ENCODE peak calls at places on chromosomes 16 and 17, in nine cellular contexts. One of them, this sample, is unnamed.

GRCh38 chr16:23155445-23156049 is 6.3 kb upstream of the USP31 start:
- DNase-seq in AG04449: no peak
- DNase-seq in cardiac muscle cell: peak; percentile 34
- DNase-seq in cardiac fibroblast: peak; percentile 33
- DNase-seq in astrocyte of the cerebellum: no peak
- DNase-seq in lower lobe of right lung: no peak
- DNase-seq in HFF-Myc: no peak
- DNase-seq in GM20000: no peak
- DNase-seq in B cell: no peak
- DNase-seq in this sample: no peak

GRCh38 chr17:74763565-74764387 is 12.4 kb downstream of the NAT9 start:
- DNase-seq in cardiac fibroblast: no peak
- DNase-seq in lower lobe of right lung: no peak
- DNase-seq in cardiac muscle cell: no peak
- DNase-seq in astrocyte of the cerebellum: no peak
- DNase-seq in GM20000: no peak
- DNase-seq in HFF-Myc: no peak
- DNase-seq in AG04449: no peak
- DNase-seq in B cell: no peak
- DNase-seq in this sample: no peak

GRCh38 chr17:70521821-70522256 is 352.5 kb downstream of the KCNJ2 start:
- DNase-seq in cardiac fibroblast: peak; percentile 48
- DNase-seq in GM20000: no peak
- DNase-seq in astrocyte of the cerebellum: peak; percentile 31
- DNase-seq in cardiac muscle cell: peak; percentile 69
- DNase-seq in B cell: no peak
- DNase-seq in HFF-Myc: no peak
- DNase-seq in AG04449: no peak
- DNase-seq in lower lobe of right lung: no peak
- DNase-seq in this sample: peak; percentile 11

GRCh38 chr17:61289408-61290385 is 109.9 kb upstream of the TBX2 start:
- DNase-seq in lower lobe of right lung: no peak
- DNase-seq in cardiac fibroblast: no peak
- DNase-seq in astrocyte of the cerebellum: no peak
- DNase-seq in AG04449: no peak
- DNase-seq in GM20000: no peak
- DNase-seq in B cell: no peak
- DNase-seq in HFF-Myc: no peak
- DNase-seq in cardiac muscle cell: no peak
- DNase-seq in this sample: no peak

GRCh38 chr16:27258241-27258734 is 10.3 kb downstream of the NSMCE1 start:
- DNase-seq in cardiac fibroblast: no peak
- DNase-seq in AG04449: no peak
- DNase-seq in B cell: no peak
- DNase-seq in astrocyte of the cerebellum: no peak
- DNase-seq in lower lobe of right lung: no peak
- DNase-seq in HFF-Myc: no peak
- DNase-seq in cardiac muscle cell: peak; percentile 13
- DNase-seq in GM20000: no peak
- DNase-seq in this sample: peak; percentile 82

GRCh38 chr17:1137465-1137894 is 42.3 kb downstream of the ABR start:
- DNase-seq in GM20000: no peak
- DNase-seq in astrocyte of the cerebellum: no peak
- DNase-seq in lower lobe of right lung: no peak
- DNase-seq in HFF-Myc: no peak
- DNase-seq in B cell: no peak
- DNase-seq in cardiac fibroblast: no peak
- DNase-seq in AG04449: no peak
- DNase-seq in cardiac muscle cell: peak; percentile 29
- DNase-seq in this sample: no peak

GRCh38 chr16:27925612-27926011 is 137.9 kb downstream of the GSG1L start:
- DNase-seq in B cell: no peak
- DNase-seq in AG04449: no peak
- DNase-seq in cardiac muscle cell: no peak
- DNase-seq in cardiac fibroblast: no peak
- DNase-seq in lower lobe of right lung: no peak
- DNase-seq in HFF-Myc: no peak
- DNase-seq in astrocyte of the cerebellum: no peak
- DNase-seq in GM20000: no peak
- DNase-seq in this sample: no peak

GRCh38 chr16:48452991-48453760 is 68.0 kb upstream of the SIAH1 start:
- DNase-seq in B cell: no peak
- DNase-seq in AG04449: no peak
- DNase-seq in HFF-Myc: no peak
- DNase-seq in lower lobe of right lung: no peak
- DNase-seq in cardiac muscle cell: no peak
- DNase-seq in astrocyte of the cerebellum: no peak
- DNase-seq in cardiac fibroblast: no peak
- DNase-seq in GM20000: no peak
- DNase-seq in this sample: no peak

GRCh38 chr16:65473699-65474098 is 351.8 kb upstream of the CDH11 start:
- DNase-seq in cardiac muscle cell: no peak
- DNase-seq in B cell: no peak
- DNase-seq in astrocyte of the cerebellum: no peak
- DNase-seq in HFF-Myc: no peak
- DNase-seq in GM20000: no peak
- DNase-seq in AG04449: no peak
- DNase-seq in cardiac fibroblast: no peak
- DNase-seq in lower lobe of right lung: no peak
- DNase-seq in this sample: no peak

GRCh38 chr17:41518789-41519449 is at the start of gene KRT15:
- DNase-seq in cardiac muscle cell: no peak
- DNase-seq in HFF-Myc: no peak
- DNase-seq in GM20000: no peak
- DNase-seq in lower lobe of right lung: no peak
- DNase-seq in cardiac fibroblast: peak; percentile 24
- DNase-seq in astrocyte of the cerebellum: no peak
- DNase-seq in B cell: no peak
- DNase-seq in AG04449: no peak
- DNase-seq in this sample: peak; percentile 87

DNA sequence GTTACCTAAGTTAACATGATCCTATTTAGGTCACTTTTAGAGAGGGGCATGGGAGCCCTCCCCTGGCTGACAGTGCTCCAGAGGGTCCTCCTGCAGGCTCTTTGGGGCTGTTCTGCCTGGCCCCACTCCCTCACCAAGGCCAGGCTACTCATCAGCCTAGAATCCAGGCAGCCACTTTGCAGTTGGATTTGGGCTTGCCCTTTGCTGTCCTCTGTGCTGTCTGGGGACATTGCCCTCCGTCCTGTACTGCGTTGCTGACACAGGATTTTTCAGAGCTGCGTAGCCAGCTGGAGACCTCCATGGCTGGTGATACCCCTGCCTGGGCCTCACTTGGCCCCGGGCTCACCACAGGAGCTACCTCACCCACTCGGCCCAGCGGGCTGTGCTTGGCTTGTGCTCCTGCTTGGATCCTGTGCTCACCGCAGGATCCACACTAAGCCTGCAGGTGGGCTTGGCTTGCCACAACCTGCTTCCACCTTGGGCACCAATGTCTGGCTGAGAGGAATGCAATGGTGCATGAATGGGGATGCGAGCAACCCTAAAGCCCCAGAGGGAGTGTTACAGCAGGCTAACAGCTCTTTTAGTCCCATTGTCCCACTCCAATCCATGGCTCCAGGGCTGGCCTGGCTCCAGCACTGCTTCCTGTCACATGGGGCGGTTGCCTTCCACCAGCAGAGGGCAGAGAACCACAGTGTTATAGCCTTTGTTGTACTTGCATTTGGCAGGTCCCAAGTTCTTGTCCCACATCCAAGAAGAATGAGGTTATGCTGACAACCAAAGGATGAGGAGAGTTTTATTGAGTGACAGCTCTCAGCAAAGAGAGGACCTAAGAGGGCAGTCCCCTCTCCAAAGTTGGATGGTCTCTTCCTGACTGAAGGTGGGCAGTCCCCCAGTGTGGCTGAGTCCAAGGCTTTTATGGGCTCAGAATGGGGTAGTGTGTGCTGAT is 21.5 kb downstream of the CCL4 start:
- DNase-seq in GM20000: no peak
- DNase-seq in HFF-Myc: no peak
- DNase-seq in cardiac fibroblast: no peak
- DNase-seq in AG04449: no peak
- DNase-seq in B cell: no peak
- DNase-seq in astrocyte of the cerebellum: no peak
- DNase-seq in lower lobe of right lung: no peak
- DNase-seq in cardiac muscle cell: no peak
- DNase-seq in this sample: no peak
- TF ChIP-seq CTCF in GM20000: no peak
- TF ChIP-seq CTCF in HFF-Myc: no peak
- TF ChIP-seq CTCF in cardiac fibroblast: no peak
- TF ChIP-seq CTCF in AG04449: no peak
- TF ChIP-seq CTCF in B cell: no peak
- TF ChIP-seq CTCF in astrocyte of the cerebellum: no peak
- TF ChIP-seq CTCF in lower lobe of right lung: no peak
- TF ChIP-seq CTCF in cardiac muscle cell: no peak
- TF ChIP-seq CTCF in this sample: no peak

GRCh38 chr16:6446370-6446769 is 886.3 kb upstream of the RBFOX1 start:
- DNase-seq in cardiac muscle cell: no peak
- DNase-seq in lower lobe of right lung: no peak
- DNase-seq in HFF-Myc: no peak
- DNase-seq in AG04449: no peak
- DNase-seq in cardiac fibroblast: no peak
- DNase-seq in B cell: no peak
- DNase-seq in GM20000: no peak
- DNase-seq in astrocyte of the cerebellum: no peak
- DNase-seq in this sample: no peak
- TF ChIP-seq CTCF in cardiac muscle cell: no peak
- TF ChIP-seq CTCF in lower lobe of right lung: no peak
- TF ChIP-seq CTCF in HFF-Myc: no peak
- TF ChIP-seq CTCF in AG04449: no peak
- TF ChIP-seq CTCF in cardiac fibroblast: no peak
- TF ChIP-seq CTCF in B cell: no peak
- TF ChIP-seq CTCF in GM20000: no peak
- TF ChIP-seq CTCF in astrocyte of the cerebellum: no peak
- TF ChIP-seq CTCF in this sample: no peak

DNA sequence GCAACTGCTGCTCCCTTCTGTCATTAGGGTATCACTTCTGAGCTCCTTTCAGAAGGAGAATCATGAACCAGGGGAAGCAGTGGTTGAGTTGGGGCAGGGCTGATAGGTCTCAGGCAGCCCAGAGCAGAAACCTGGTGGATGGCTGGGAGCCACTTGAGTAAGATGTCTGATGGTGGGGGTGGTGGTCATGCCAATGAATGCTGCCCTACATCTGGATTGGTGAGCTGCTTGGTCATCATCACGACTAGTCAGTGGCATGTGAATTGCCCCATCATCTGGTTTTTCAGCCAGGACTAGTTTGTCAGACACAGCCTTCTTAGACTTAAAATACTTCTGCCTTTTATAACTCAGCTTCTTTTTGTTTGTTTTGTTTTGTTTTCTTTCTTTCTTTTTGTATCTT is 2.6 kb downstream of the GID4 start:
- DNase-seq in cardiac muscle cell: peak; percentile 37
- DNase-seq in astrocyte of the cerebellum: no peak
- DNase-seq in AG04449: peak; percentile 46
- DNase-seq in lower lobe of right lung: no peak
- DNase-seq in GM20000: no peak
- DNase-seq in B cell: no peak
- DNase-seq in HFF-Myc: no peak
- DNase-seq in cardiac fibroblast: peak; percentile 50
- DNase-seq in this sample: peak; percentile 27
- TF ChIP-seq CTCF in cardiac muscle cell: no peak
- TF ChIP-seq CTCF in astrocyte of the cerebellum: no peak
- TF ChIP-seq CTCF in AG04449: no peak
- TF ChIP-seq CTCF in lower lobe of right lung: no peak
- TF ChIP-seq CTCF in GM20000: no peak
- TF ChIP-seq CTCF in B cell: no peak
- TF ChIP-seq CTCF in HFF-Myc: no peak
- TF ChIP-seq CTCF in cardiac fibroblast: no peak
- TF ChIP-seq CTCF in this sample: no peak

GRCh38 chr16:1347962-1348361 is 3.7 kb downstream of the TSR3 start:
- DNase-seq in GM20000: no peak
- DNase-seq in AG04449: no peak
- DNase-seq in cardiac muscle cell: no peak
- DNase-seq in astrocyte of the cerebellum: no peak
- DNase-seq in lower lobe of right lung: no peak
- DNase-seq in HFF-Myc: no peak
- DNase-seq in B cell: no peak
- DNase-seq in cardiac fibroblast: no peak
- DNase-seq in this sample: no peak

GRCh38 chr16:1345651-1346421 is 5.8 kb downstream of the TSR3 start:
- DNase-seq in GM20000: no peak
- DNase-seq in B cell: no peak
- DNase-seq in cardiac muscle cell: no peak
- DNase-seq in AG04449: no peak
- DNase-seq in cardiac fibroblast: no peak
- DNase-seq in HFF-Myc: no peak
- DNase-seq in astrocyte of the cerebellum: no peak
- DNase-seq in lower lobe of right lung: no peak
- DNase-seq in this sample: no peak

GRCh38 chr16:1347286-1347855 is 4.3 kb downstream of the TSR3 start:
- DNase-seq in GM20000: no peak
- DNase-seq in lower lobe of right lung: no peak
- DNase-seq in AG04449: no peak
- DNase-seq in HFF-Myc: no peak
- DNase-seq in B cell: no peak
- DNase-seq in cardiac fibroblast: no peak
- DNase-seq in astrocyte of the cerebellum: no peak
- DNase-seq in cardiac muscle cell: no peak
- DNase-seq in this sample: no peak

GRCh38 chr16:1345087-1345486 is 6.6 kb downstream of the TSR3 start:
- DNase-seq in HFF-Myc: no peak
- DNase-seq in astrocyte of the cerebellum: no peak
- DNase-seq in AG04449: no peak
- DNase-seq in GM20000: no peak
- DNase-seq in B cell: no peak
- DNase-seq in lower lobe of right lung: no peak
- DNase-seq in cardiac muscle cell: no peak
- DNase-seq in cardiac fibroblast: no peak
- DNase-seq in this sample: no peak

DNA sequence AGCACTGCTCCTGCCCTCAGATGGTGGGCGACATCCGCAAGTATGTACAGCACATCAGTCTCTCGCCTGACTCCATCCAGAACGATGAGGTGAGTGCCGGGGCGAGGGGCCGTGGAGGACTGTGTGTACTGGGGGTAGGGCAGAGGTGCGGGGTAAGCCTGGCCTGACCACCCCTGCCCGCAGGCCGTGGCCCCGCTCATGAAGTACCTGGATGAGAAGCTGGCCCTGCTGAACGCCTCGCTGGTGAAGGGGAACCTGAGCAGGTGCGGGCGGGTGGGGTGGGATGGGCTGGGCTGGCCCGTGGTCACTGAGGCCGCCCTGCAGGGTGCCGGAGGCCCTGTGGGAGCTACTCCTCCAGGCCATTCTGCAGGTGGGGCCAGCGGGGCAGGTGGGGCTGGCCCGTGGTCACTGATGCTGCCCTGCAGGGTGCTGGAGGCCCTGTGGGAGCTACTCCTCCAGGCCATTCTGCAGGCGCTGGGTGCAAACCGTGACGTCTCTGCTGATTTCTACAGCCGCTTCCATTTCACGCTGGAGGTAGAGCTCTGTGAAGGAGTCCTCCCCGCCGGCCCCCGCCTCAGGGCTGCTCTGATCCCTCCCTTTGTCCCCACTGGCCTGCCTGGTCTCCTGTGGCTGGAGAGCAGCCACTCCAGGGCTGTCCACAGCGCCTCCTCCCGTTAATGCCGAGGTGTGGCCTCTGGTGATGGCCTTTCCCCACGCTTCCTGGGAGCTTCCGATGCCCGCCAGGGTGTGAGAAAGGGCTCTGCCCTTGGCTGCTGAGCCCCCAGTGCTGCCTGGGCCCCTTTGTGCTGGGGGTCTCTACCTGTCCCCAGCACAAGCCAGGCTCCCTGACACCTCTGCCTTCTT is 5.0 kb downstream of the TSR3 start:
- DNase-seq in GM20000: no peak
- DNase-seq in cardiac muscle cell: no peak
- DNase-seq in astrocyte of the cerebellum: no peak
- DNase-seq in B cell: no peak
- DNase-seq in AG04449: no peak
- DNase-seq in cardiac fibroblast: no peak
- DNase-seq in lower lobe of right lung: no peak
- DNase-seq in HFF-Myc: no peak
- DNase-seq in this sample: no peak
- TF ChIP-seq CTCF in GM20000: no peak
- TF ChIP-seq CTCF in cardiac muscle cell: no peak
- TF ChIP-seq CTCF in astrocyte of the cerebellum: no peak
- TF ChIP-seq CTCF in B cell: no peak
- TF ChIP-seq CTCF in AG04449: no peak
- TF ChIP-seq CTCF in cardiac fibroblast: peak; percentile 32
- TF ChIP-seq CTCF in lower lobe of right lung: no peak
- TF ChIP-seq CTCF in HFF-Myc: no peak
- TF ChIP-seq CTCF in this sample: no peak